ENCODE peak calls at places on chromosomes 3 and 15, in six cellular contexts. Z is ovary, L is brain microvascular endothelial cell, O is RWPE1, S is uterus, X is heart left ventricle. M is an unnamed sample.

GRCh38 chr3:105473521-105474223 is 107.0 kb downstream of the ALCAM start:
- DNase-seq in Z (no peak), L (peak), O (peak), S (no peak), X (no peak), M (peak)

GRCh38 chr3:137163241-137163916 is 205.6 kb downstream of the IL20RB start:
- DNase-seq in Z (peak), L (no peak), O (no peak), S (peak), X (peak), M (peak)

GRCh38 chr3:177887475-177887874 is 648.8 kb upstream of the KCNMB2 start:
- DNase-seq in Z (no peak), L (no peak), O (no peak), S (no peak), X (no peak), M (no peak)

GRCh38 chr3:157376596-157377300 is 59.9 kb upstream of the PTX3 start:
- DNase-seq in Z (no peak), L (no peak), O (no peak), S (no peak), X (no peak), M (peak)

GRCh38 chr15:33735637-33736247 is 232.6 kb upstream of the CHRM5 start:
- DNase-seq in Z (no peak), L (no peak), O (peak), S (no peak), X (no peak), M (peak)

GRCh38 chr15:71601038-71601869 is 209.1 kb upstream of the NR2E3 start:
- DNase-seq in Z (no peak), L (no peak), O (no peak), S (no peak), X (no peak), M (no peak)

GRCh38 chr15:99509686-99510461 is 55.9 kb upstream of the MEF2A start:
- DNase-seq in Z (no peak), L (no peak), O (no peak), S (no peak), X (peak), M (no peak)

GRCh38 chr3:195583831-195584542 is at the start of gene APOD:
- DNase-seq in Z (peak), L (peak), O (peak), S (peak), X (peak), M (peak)

GRCh38 chr15:89114974-89115373 is 26.7 kb downstream of the ABHD2 start:
- DNase-seq in Z (peak), L (peak), O (no peak), S (no peak), X (no peak), M (no peak)

GRCh38 chr3:29420106-29420505 is 139.2 kb downstream of the RBMS3 start:
- DNase-seq in Z (no peak), L (no peak), O (no peak), S (no peak), X (no peak), M (peak)

GRCh38 chr15:97600190-97600589 is 360.3 kb upstream of the ARRDC4 start:
- DNase-seq in Z (no peak), L (no peak), O (no peak), S (no peak), X (no peak), M (no peak)

DNA sequence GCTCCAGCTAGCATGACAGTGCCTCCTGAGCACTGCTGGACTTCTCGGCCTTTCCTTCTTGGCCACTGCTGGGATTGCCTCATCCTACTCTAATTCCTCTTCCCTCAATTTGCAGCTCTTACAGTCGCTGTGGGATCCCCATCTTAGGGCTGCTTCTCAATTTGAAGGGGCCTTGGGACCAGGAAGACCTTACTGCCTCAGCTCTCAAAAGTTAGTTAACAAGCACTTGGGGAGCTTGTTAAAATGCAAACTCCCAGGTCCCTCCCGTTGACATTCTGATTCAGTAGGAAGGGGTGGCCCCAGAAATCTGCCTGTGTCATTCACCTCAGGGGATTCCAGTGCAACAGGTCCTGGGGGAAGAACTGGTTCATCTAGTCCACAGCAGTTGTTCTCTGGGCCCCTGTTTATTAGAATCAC is 14.8 kb downstream of the BDH1 start:
- DNase-seq in Z (no peak), L (no peak), O (peak), S (no peak), X (no peak), M (no peak)
- H3K27ac ChIP-seq in Z (no peak), L (no peak), O (no peak), S (no peak), X (no peak), M (no peak)

DNA sequence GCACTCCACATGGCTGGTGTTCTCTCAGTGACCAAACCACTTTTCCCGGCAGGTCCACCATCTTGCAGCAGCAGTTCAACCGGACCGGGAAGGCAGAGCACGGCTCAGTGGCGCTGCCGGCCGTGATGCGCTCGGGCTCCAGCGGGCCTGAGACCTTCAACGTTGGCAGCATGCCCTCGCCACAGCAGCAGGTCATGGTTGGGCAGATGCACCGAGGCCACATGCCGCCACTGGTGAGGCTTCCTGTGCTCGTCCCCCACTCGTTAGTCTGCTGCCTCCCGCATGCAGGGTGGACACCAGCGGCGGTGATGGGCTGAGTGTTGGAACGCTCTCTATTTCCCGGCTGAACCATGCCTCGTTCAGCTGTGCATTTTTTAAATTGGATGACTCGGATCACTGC is 344.9 kb upstream of the TPM1 start:
- DNase-seq in Z (no peak), L (no peak), O (no peak), S (no peak), X (no peak), M (no peak)
- TF ChIP-seq CTCF in Z (no peak), L (no peak), O (no peak), S (no peak), X (no peak), M (no peak)

GRCh38 chr15:60740231-60740630 is 261.3 kb upstream of the ICE2 start:
- DNase-seq in Z (no peak), L (no peak), O (no peak), S (no peak), X (no peak), M (no peak)

GRCh38 chr15:60744826-60745225 is 265.9 kb upstream of the ICE2 start:
- DNase-seq in Z (no peak), L (no peak), O (no peak), S (no peak), X (peak), M (no peak)

GRCh38 chr15:60740787-60741354 is 261.9 kb upstream of the ICE2 start:
- DNase-seq in Z (no peak), L (no peak), O (no peak), S (no peak), X (no peak), M (no peak)

DNA sequence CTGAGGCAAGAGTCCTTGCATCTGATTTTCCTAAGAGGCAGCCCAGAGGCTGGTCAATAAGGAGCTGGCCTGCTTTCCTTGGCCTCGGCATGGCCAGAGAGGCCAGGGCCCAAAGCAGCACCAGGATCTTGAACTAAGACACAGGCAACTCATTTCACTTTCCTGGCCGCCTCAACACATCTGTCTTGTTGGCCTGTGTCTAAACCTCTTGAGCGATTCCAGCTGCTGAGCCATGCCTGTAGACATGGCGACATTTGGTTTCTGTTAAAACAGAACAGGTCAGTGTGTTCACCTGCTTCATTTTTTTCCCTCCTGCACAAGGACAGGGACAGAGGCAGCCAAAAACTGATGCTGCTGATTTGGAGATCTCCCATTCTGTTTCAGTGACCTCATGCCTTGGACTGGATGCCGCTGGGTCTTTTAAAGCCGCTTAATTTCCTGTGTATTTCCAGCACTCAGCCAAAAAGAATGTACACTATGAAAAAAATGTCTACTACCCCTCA is 266.6 kb upstream of the ICE2 start:
- DNase-seq in Z (peak), L (peak), O (no peak), S (peak), X (peak), M (peak)
- H3K27ac ChIP-seq in Z (peak), L (no peak), O (no peak), S (peak), X (peak), M (no peak)

GRCh38 chr3:144774897-144775296 is 803.3 kb downstream of the DIPK2A start:
- DNase-seq in Z (no peak), L (no peak), O (no peak), S (no peak), X (no peak), M (peak)
- TF ChIP-seq CTCF in Z (no peak), L (no peak), O (no peak), S (no peak), X (no peak), M (no peak)

GRCh38 chr15:67916051-67916374 is 76.2 kb upstream of the RNU6-1 start:
- DNase-seq in Z (no peak), L (no peak), O (no peak), S (no peak), X (no peak), M (no peak)

GRCh38 chr15:67917037-67917436 is 77.2 kb upstream of the RNU6-1 start:
- DNase-seq in Z (no peak), L (no peak), O (no peak), S (peak), X (peak), M (no peak)

GRCh38 chr15:67915374-67916050 is 75.7 kb upstream of the RNU6-1 start:
- DNase-seq in Z (peak), L (no peak), O (no peak), S (peak), X (peak), M (no peak)

GRCh38 chr15:67917636-67918035 is 77.8 kb upstream of the RNU6-1 start:
- DNase-seq in Z (no peak), L (no peak), O (no peak), S (no peak), X (no peak), M (no peak)

DNA sequence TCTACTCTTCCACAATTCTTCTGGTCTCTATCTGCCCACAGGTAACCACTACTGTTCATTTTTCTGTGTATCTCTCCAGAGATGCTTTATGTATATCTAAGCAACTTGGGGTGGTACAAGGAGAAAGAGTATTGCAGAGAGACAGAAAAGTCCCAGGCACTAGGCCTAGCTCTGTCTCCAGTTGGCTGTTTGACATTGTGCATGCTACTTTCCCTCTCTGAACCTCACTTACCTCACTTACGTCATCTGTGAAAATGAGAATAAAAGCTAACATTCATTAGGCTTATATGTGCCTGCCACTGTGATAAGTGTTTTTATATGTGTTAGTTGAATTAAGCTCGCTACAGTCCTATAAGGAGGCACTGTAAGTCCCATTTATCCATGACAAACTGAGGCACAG is 76.7 kb upstream of the RNU6-1 start:
- DNase-seq in Z (no peak), L (no peak), O (no peak), S (no peak), X (no peak), M (no peak)
- H3K27ac ChIP-seq in Z (peak), L (no peak), O (no peak), S (peak), X (peak), M (no peak)

GRCh38 chr15:32659340-32659831 is 17.9 kb downstream of the SCG5 start:
- DNase-seq in Z (no peak), L (peak), O (peak), S (no peak), X (no peak), M (no peak)
- TF ChIP-seq CTCF in Z (no peak), L (peak), O (no peak), S (no peak), X (no peak), M (no peak)

DNA sequence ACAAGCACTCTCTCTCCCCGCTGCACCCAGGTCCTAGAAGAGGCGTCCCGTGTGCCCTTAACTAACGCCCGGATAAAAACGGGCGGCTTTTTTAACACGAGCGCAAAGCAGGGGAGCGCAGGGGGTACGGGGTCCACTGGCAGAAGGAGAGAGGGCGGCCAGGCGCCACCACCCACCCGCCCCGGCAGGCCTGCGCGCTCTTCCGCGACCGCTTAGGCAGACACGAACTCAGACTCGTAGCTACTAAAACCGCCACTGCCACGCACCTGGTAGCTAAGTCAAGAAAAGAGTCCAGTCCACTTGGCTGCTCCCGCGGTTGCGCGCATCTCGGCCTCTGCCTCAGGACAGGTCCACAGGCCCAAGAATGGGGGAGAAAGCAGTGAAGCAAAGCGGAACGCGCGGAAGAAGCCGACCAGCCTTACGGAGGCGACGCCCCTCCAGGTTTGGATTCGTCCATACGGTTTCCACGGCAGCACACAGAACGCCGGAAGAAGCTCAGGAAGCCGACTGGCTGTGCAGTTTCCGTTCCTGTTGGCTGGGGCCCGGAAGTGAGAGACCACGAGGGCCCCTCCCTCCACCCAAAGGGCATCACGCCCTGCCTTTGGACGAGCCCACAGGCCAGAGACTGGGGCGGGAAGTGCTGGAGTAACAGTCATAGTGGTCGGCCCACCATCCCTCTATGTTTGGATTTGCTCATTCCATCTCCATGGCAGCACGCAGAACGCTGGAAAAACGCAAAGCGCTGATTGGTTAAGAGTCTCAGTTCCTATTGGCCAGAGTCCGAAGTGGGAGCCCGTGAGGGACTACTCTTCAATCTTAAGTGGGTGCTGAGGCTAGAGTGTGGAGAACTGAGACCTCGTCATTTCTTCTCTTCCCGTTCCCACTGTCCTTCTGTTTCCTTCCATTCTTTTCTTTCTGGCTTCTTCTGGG is at the start of gene ULK4:
- DNase-seq in Z (peak), L (peak), O (peak), S (peak), X (peak), M (peak)
- H3K27ac ChIP-seq in Z (peak), L (peak), O (peak), S (peak), X (peak), M (peak)

GRCh38 chr3:51995346-51996156 is at the start of gene RPL29:
- DNase-seq in Z (peak), L (peak), O (peak), S (peak), X (peak), M (peak)
- TF ChIP-seq CTCF in Z (peak), L (peak), O (no peak), S (peak), X (peak), M (no peak)

DNA sequence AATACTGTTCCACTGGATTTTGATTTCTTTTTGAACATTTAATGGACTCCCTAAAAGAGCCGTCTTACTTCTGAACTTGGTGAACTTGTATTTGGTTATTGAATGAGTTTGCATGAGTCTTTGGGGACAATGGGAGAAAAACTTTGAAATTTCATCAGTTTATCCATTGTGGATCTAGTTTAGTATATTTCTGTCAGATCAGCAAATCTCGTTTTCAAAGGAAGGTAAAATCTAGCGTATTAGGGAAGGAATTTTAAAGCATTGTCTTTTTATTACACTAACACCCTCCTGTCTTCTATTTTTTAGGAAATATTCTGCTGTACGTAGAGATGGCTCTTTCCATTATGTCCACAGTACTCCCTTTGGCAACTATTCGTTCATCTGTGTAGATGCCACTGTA is 12.8 kb downstream of the TMEM62 start:
- DNase-seq in Z (no peak), L (no peak), O (no peak), S (no peak), X (no peak), M (no peak)
- H3K27ac ChIP-seq in Z (no peak), L (no peak), O (no peak), S (no peak), X (no peak), M (no peak)

GRCh38 chr3:85342915-85343314 is 384.1 kb downstream of the CADM2 start:
- DNase-seq in Z (no peak), L (peak), O (peak), S (no peak), X (no peak), M (peak)
- TF ChIP-seq CTCF in Z (no peak), L (peak), O (peak), S (no peak), X (no peak), M (peak)